ENCODE peak calls at places on chromosome 3, in eight cellular contexts. T is transverse colon; R is aorta; Z is body of pancreas; V is fibroblast of lung; L is uterus; K is pancreas; I is CD4-positive, CD25-positive, alpha-beta regulatory T cell. F is an unnamed sample.

GRCh38 chr3:58962816-58963215 is 87.0 kb downstream of the CFAP20DC start:
- DNase-seq in T (no peak), R (no peak), Z (no peak), V (peak; percentile 32), L (no peak), K (no peak), I (no peak), F (no peak)

GRCh38 chr3:194208701-194209100 is 72.8 kb downstream of the HES1 start:
- DNase-seq in T (no peak), R (no peak), Z (no peak), V (no peak), L (no peak), K (no peak), I (no peak), F (no peak)

GRCh38 chr3:139558351-139559170 is 19.0 kb upstream of the RBP1 start:
- DNase-seq in T (no peak), R (no peak), Z (no peak), V (no peak), L (no peak), K (no peak), I (no peak), F (no peak)

GRCh38 chr3:53040361-53040820 is 5.5 kb downstream of the SFMBT1 start:
- DNase-seq in T (no peak), R (no peak), Z (no peak), V (peak; percentile 42), L (no peak), K (no peak), I (no peak), F (peak; percentile 76)

GRCh38 chr3:104291878-104292277 is 1074.8 kb upstream of the ALCAM start:
- DNase-seq in T (no peak), R (no peak), Z (no peak), V (peak; percentile 9), L (no peak), K (no peak), I (no peak), F (no peak)

GRCh38 chr3:52986938-52987337 is 58.9 kb downstream of the SFMBT1 start:
- DNase-seq in T (no peak), R (no peak), Z (no peak), V (peak; percentile 32), L (no peak), K (no peak), I (no peak), F (no peak)

GRCh38 chr3:141426404-141427034 is 58.2 kb downstream of the ZBTB38 start:
- DNase-seq in T (peak; percentile 85), R (peak; percentile 90), Z (peak; percentile 94), V (peak; percentile 82), L (peak; percentile 91), K (peak; percentile 74), I (no peak), F (no peak)

GRCh38 chr3:123725652-123726400 is 141.0 kb upstream of the HACD2 start:
- DNase-seq in T (no peak), R (no peak), Z (no peak), V (no peak), L (no peak), K (no peak), I (no peak), F (no peak)

GRCh38 chr3:159897331-159898075 is 91.1 kb upstream of the IL12A start:
- DNase-seq in T (no peak), R (no peak), Z (no peak), V (peak; percentile 78), L (no peak), K (no peak), I (no peak), F (no peak)

GRCh38 chr3:43979637-43980036 is 262.0 kb upstream of the TOPAZ1 start:
- DNase-seq in T (no peak), R (no peak), Z (no peak), V (no peak), L (no peak), K (no peak), I (no peak), F (no peak)

GRCh38 chr3:23805228-23805880 is 401 bp upstream of the UBE2E1 start:
- DNase-seq in T (no peak), R (no peak), Z (no peak), V (no peak), L (no peak), K (no peak), I (no peak), F (no peak)

GRCh38 chr3:178785961-178786360 is 249.7 kb downstream of the KCNMB2 start:
- DNase-seq in T (no peak), R (no peak), Z (no peak), V (peak; percentile 1), L (no peak), K (no peak), I (no peak), F (no peak)

GRCh38 chr3:169091196-169091595 is 572.3 kb downstream of the MECOM start:
- DNase-seq in T (no peak), R (no peak), Z (no peak), V (peak; percentile 83), L (no peak), K (no peak), I (no peak), F (no peak)

GRCh38 chr3:167978071-167978470 is 117.7 kb downstream of the GOLIM4 start:
- DNase-seq in T (peak; percentile 74), R (no peak), Z (no peak), V (peak; percentile 21), L (no peak), K (no peak), I (no peak), F (peak; percentile 35)

GRCh38 chr3:4394567-4394966 is 72.5 kb downstream of the SUMF1 start:
- DNase-seq in T (no peak), R (no peak), Z (no peak), V (no peak), L (no peak), K (no peak), I (no peak), F (no peak)

GRCh38 chr3:67692621-67693020 is 38.2 kb upstream of the SUCLG2 start:
- DNase-seq in T (no peak), R (no peak), Z (no peak), V (peak; percentile 9), L (no peak), K (no peak), I (no peak), F (no peak)

GRCh38 chr3:108474581-108474980 is 35.8 kb downstream of the MYH15 start:
- DNase-seq in T (no peak), R (no peak), Z (no peak), V (peak; percentile 71), L (no peak), K (no peak), I (no peak), F (no peak)

GRCh38 chr3:126528800-126529541 is 5.0 kb downstream of the CHST13 start:
- DNase-seq in T (no peak), R (peak; percentile 57), Z (peak; percentile 65), V (no peak), L (no peak), K (peak; percentile 65), I (no peak), F (no peak)

GRCh38 chr3:176814252-176814651 is 383.0 kb downstream of the TBL1XR1 start:
- DNase-seq in T (peak; percentile 61), R (peak; percentile 55), Z (peak; percentile 66), V (peak; percentile 54), L (no peak), K (peak; percentile 69), I (no peak), F (no peak)

GRCh38 chr3:35044185-35044584 is 595.1 kb upstream of the ARPP21 start:
- DNase-seq in T (no peak), R (no peak), Z (no peak), V (no peak), L (no peak), K (no peak), I (no peak), F (no peak)

GRCh38 chr3:15330031-15330596 is 2.3 kb downstream of the SH3BP5 start:
- DNase-seq in T (peak; percentile 41), R (no peak), Z (peak; percentile 35), V (peak; percentile 83), L (peak; percentile 93), K (no peak), I (no peak), F (no peak)

DNA sequence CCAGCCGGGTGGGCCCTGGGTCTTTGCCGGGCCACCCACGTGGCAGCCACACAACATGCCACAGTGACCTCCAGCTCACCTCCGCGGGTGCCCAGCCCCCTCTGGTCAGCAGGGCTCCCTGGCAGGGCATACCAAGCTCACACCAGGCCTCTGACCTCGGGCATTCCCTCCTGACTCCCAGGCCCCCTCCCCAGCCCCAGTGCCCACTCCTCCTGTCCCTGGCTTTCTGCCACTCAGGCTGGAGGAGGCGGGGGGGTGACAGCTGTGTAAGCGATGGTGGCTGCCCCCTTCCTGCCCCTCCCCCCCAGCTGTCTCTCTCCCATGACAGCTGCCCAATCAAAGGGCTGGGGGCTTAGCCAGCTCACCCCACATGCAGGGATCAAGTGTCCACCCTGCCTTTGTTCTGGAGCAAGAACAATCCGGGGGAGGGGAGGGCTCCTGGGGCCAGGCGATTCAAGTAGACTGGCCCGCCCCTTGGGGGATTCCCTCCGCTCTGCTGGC is 3.3 kb downstream of the PCBP4 start:
- DNase-seq in T (no peak), R (no peak), Z (no peak), V (no peak), L (no peak), K (no peak), I (no peak), F (no peak)
- H3K27ac ChIP-seq in T (no peak overlapping the region), R (no peak overlapping the region), Z (no peak overlapping the region), V (no peak overlapping the region), L (no peak overlapping the region), K (no peak overlapping the region), I (no peak overlapping the region), F (no peak overlapping the region)

DNA sequence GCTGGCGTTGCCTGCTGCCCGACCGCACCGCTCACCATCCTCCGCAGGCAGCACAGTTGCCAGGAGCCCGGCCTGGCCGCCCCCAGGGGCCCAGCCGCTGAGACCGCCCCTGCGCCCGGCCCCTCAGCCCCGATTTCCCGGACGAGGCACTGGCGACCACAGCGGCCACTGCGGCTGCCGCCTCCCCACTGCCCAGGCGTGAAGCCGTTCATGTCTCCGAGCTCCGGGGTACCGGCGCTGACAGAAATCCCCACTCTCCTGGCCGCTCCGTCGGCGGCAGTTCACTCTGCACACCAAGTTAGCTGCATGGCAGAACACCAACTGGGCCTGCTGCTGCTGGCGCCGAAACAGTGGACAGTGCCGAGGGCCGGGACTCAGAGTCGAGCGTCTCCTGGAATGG is 8.5 kb downstream of the SELENOT start:
- DNase-seq in T (no peak), R (no peak), Z (no peak), V (no peak), L (no peak), K (no peak), I (no peak), F (no peak)
- H3K4me1 ChIP-seq in T (peaks cover 5% of the 10 kb centered on the region), R (peaks cover 6% of the 10 kb centered on the region), Z (peaks cover 30% of the 10 kb centered on the region), V (no peaks in the 10 kb centered on the region), L (no peaks in the 10 kb centered on the region), K (peaks cover 16% of the 10 kb centered on the region), I (peaks cover 52% of the 10 kb centered on the region), F (no peaks in the 10 kb centered on the region)

GRCh38 chr3:9028134-9028533 is 64.9 kb upstream of the RAD18 start:
- DNase-seq in T (peak; percentile 76), R (peak; percentile 95), Z (peak; percentile 82), V (peak; percentile 77), L (peak; percentile 84), K (peak; percentile 96), I (no peak), F (no peak)
- H3K27ac ChIP-seq in T (peak overlapping the region; percentile 14), R (no peak overlapping the region), Z (no peak overlapping the region), V (no peak overlapping the region), L (no peak overlapping the region), K (no peak overlapping the region), I (no peak overlapping the region), F (no peak overlapping the region)

DNA sequence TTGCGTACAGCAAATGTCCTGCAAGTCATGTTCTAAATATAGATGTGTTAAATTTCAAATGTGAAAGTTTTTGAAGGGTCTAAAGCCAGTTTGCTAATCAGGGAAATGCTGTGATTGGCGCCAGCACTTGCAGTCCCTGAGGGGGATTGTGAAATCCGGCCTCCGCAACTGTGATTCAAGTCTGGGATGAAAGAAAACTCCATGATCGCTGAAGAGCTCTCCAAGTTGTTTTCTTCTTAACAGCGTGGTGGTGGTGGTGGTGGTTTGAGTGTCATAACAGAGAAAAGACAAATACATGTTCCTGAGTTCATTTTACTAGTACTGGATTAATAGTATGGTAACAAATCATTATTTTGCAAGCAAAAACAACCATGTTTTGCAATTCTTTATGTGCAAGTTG is 51.8 kb downstream of the MITF start:
- DNase-seq in T (peak; percentile 48), R (peak; percentile 86), Z (peak; percentile 56), V (peak; percentile 79), L (peak; percentile 88), K (no peak), I (no peak), F (no peak)
- H3K4me1 ChIP-seq in T (peaks cover 6% of the 10 kb centered on the region), R (peaks cover 8% of the 10 kb centered on the region), Z (peaks cover 5% of the 10 kb centered on the region), V (peaks cover 15% of the 10 kb centered on the region), L (no peaks in the 10 kb centered on the region), K (no peaks in the 10 kb centered on the region), I (no peaks in the 10 kb centered on the region), F (peaks cover 12% of the 10 kb centered on the region)